ENCODE peak calls at places on chromosomes 13 and 19, in nine cellular contexts. F is esophagus squamous epithelium; S is H9; C is activated CD4-positive, CD25-positive, alpha-beta regulatory T cell treated with anti-CD3 and anti-CD28 coated beads, Interleukin-2, amount 50 U/mL, for 16 hours; H is left lung; M is GM03348; U is stimulated activated CD4-positive, alpha-beta T cell treated with anti-CD3 and anti-CD28 coated beads, Interleukin-1b, Interleukin-23, amount 100 ng/mL, for 1 hour; A is upper lobe of right lung; G is fibroblast of lung. E is an unnamed sample.

GRCh38 chr19:39138221-39139211 is 12.9 kb downstream of the PAK4 start:
- DNase-seq in S (no peak), G (no peak), C (no peak), A (no peak), H (peak), M (no peak), U (no peak), F (no peak), E (no peak)

GRCh38 chr19:23795462-23795861 is 36.8 kb upstream of the ZNF681 start:
- DNase-seq in C (no peak), H (no peak), S (no peak), U (no peak), A (no peak), M (no peak), G (no peak), F (no peak), E (no peak)

GRCh38 chr19:48495391-48495790 is 16.2 kb downstream of the LMTK3 start:
- DNase-seq in S (no peak), C (no peak), H (no peak), A (no peak), M (no peak), U (no peak), G (no peak), F (no peak), E (no peak)

GRCh38 chr19:30071871-30072270 is 129.8 kb downstream of the URI1 start:
- DNase-seq in G (no peak), U (no peak), A (peak), H (no peak), F (no peak), S (no peak), C (no peak), M (no peak), E (no peak)

GRCh38 chr19:50720181-50720920 is 749 bp upstream of the SHANK1 start:
- DNase-seq in C (no peak), A (no peak), U (no peak), S (no peak), M (no peak), H (no peak), G (no peak), F (no peak), E (no peak)

GRCh38 chr19:33687761-33688656 is 66.3 kb downstream of the CHST8 start:
- DNase-seq in A (peak), C (no peak), M (no peak), G (no peak), F (no peak), H (no peak), U (no peak), S (no peak), E (no peak)

GRCh38 chr19:751501-752341 is 809 bp downstream of the MISP start:
- DNase-seq in M (peak), F (no peak), A (no peak), C (no peak), G (peak), U (no peak), H (no peak), S (peak), E (no peak)

GRCh38 chr13:50572129-50572528 is 271.4 kb downstream of the DLEU7 start:
- DNase-seq in A (no peak), G (no peak), H (no peak), S (no peak), U (no peak), F (no peak), M (no peak), C (no peak), E (no peak)

GRCh38 chr13:25329706-25330105 is 28.3 kb downstream of the NUP58 start:
- DNase-seq in A (no peak), G (peak), U (no peak), M (no peak), S (no peak), F (no peak), C (no peak), H (peak), E (no peak)

GRCh38 chr19:46351241-46352041 is 4.6 kb downstream of the PPP5C start:
- DNase-seq in U (no peak), F (no peak), H (peak), S (no peak), C (no peak), G (peak), M (peak), A (peak), E (peak)

GRCh38 chr13:42153371-42153770 is 104.9 kb downstream of the DGKH start:
- DNase-seq in F (no peak), M (no peak), U (no peak), S (no peak), A (no peak), C (no peak), G (no peak), H (no peak), E (no peak)

GRCh38 chr19:47351545-47351944 is 2.4 kb downstream of the DHX34 start:
- DNase-seq in G (peak), M (peak), S (peak), H (no peak), U (no peak), C (no peak), F (no peak), A (no peak), E (no peak)

GRCh38 chr19:30059741-30060140 is 117.7 kb downstream of the URI1 start:
- DNase-seq in C (no peak), M (no peak), S (no peak), F (no peak), U (no peak), H (peak), A (no peak), G (no peak), E (no peak)

GRCh38 chr13:41352935-41353801 is 42.1 kb downstream of the NAA16 start:
- DNase-seq in G (peak), S (peak), F (no peak), U (peak), M (peak), A (no peak), H (no peak), C (peak), E (peak)

GRCh38 chr19:38024991-38025716 is 118.1 kb downstream of the SIPA1L3 start:
- DNase-seq in G (no peak), U (no peak), H (no peak), C (no peak), S (peak), F (no peak), A (no peak), M (no peak), E (no peak)

GRCh38 chr19:42360787-42361544 is 29.1 kb downstream of the CNFN start:
- DNase-seq in A (no peak), S (peak), M (no peak), F (no peak), G (no peak), C (no peak), H (no peak), U (no peak), E (no peak)

GRCh38 chr19:55096061-55096701 is 20.5 kb downstream of the EPS8L1 start:
- DNase-seq in G (no peak), U (no peak), C (no peak), F (no peak), H (peak), A (no peak), S (peak), M (no peak), E (no peak)

GRCh38 chr19:32864318-32865007 is 5.1 kb downstream of the SLC7A9 start:
- DNase-seq in M (no peak), H (peak), F (no peak), S (no peak), G (no peak), C (no peak), A (peak), U (no peak), E (no peak)

GRCh38 chr13:98781905-98782304 is 29.4 kb upstream of the SLC15A1 start:
- DNase-seq in U (no peak), F (no peak), M (no peak), A (no peak), S (no peak), G (no peak), C (no peak), H (no peak), E (no peak)

GRCh38 chr19:46674416-46675178 is 13.6 kb upstream of the DACT3 start:
- DNase-seq in U (no peak), A (no peak), S (peak), H (no peak), M (no peak), F (no peak), C (no peak), G (no peak), E (no peak)

GRCh38 chr19:48915757-48916156 is 15.6 kb downstream of the NUCB1 start:
- DNase-seq in G (no peak), S (no peak), H (no peak), M (no peak), F (no peak), C (no peak), A (no peak), U (no peak), E (no peak)

GRCh38 chr13:104769520-104769919 is 1703.3 kb upstream of the SLC10A2 start:
- DNase-seq in F (no peak), G (no peak), C (no peak), U (no peak), H (no peak), S (no peak), M (no peak), A (no peak), E (no peak)

GRCh38 chr13:40094056-40094455 is 438.6 kb downstream of the COG6 start:
- DNase-seq in G (peak), C (no peak), A (no peak), M (no peak), S (no peak), F (no peak), H (no peak), U (no peak), E (no peak)

GRCh38 chr13:63156816-63157215 is 1741.2 kb upstream of the PCDH20 start:
- DNase-seq in F (no peak), U (no peak), S (no peak), H (no peak), M (no peak), A (no peak), G (no peak), C (no peak), E (no peak)

GRCh38 chr13:32032780-32033179 is 1.2 kb downstream of the FRY start:
- DNase-seq in H (no peak), C (no peak), S (no peak), G (no peak), F (no peak), M (no peak), A (no peak), U (no peak), E (no peak)

GRCh38 chr13:76754414-76754813 is 131.8 kb downstream of the KCTD12 start:
- DNase-seq in S (no peak), U (no peak), G (peak), C (no peak), M (no peak), F (no peak), A (no peak), H (no peak), E (no peak)

GRCh38 chr19:13034636-13035035 is 39.4 kb downstream of the NFIX start:
- DNase-seq in F (no peak), C (no peak), A (no peak), G (no peak), M (no peak), S (no peak), U (no peak), H (no peak), E (no peak)

GRCh38 chr19:45746866-45747265 is 13.6 kb downstream of the MEIOSIN start:
- DNase-seq in G (no peak), F (no peak), C (no peak), A (no peak), U (no peak), M (no peak), H (no peak), S (no peak), E (no peak)